ENCODE peak calls at places on chromosome 2, in seven cellular contexts. O is A549, K is neuronal stem cell, X is hepatocyte, S is thyroid gland, L is heart right ventricle, U is GM23248. R is an unnamed sample.

GRCh38 chr2:72694715-72695496 is 130.9 kb downstream of the EXOC6B start:
- DNase-seq in S (peak; percentile 42), O (no peak), L (peak; percentile 65), K (no peak), U (peak; percentile 29), X (peak; percentile 64), R (no peak)

GRCh38 chr2:152513681-152514080 is 178.7 kb downstream of the FMNL2 start:
- DNase-seq in U (peak; percentile 75), O (peak; percentile 29), K (no peak), S (peak; percentile 48), L (no peak), X (no peak), R (no peak)

GRCh38 chr2:138059967-138060635 is 95.8 kb downstream of the HNMT start:
- DNase-seq in X (no peak), S (no peak), U (peak; percentile 69), O (peak; percentile 7), K (no peak), L (peak; percentile 73), R (peak; percentile 94)

GRCh38 chr2:49044680-49045079 is 109.6 kb downstream of the FSHR start:
- DNase-seq in L (no peak), K (peak; percentile 32), O (no peak), U (no peak), X (peak; percentile 30), S (no peak), R (no peak)

GRCh38 chr2:24492283-24493272 is 1.5 kb downstream of the NCOA1 start:
- DNase-seq in O (no peak), X (peak; percentile 33), U (peak; percentile 45), L (no peak), S (no peak), K (peak; percentile 20), R (no peak)

GRCh38 chr2:134694411-134694810 is 24.4 kb downstream of the TMEM163 start:
- DNase-seq in S (no peak), O (no peak), U (no peak), L (no peak), X (no peak), K (no peak), R (no peak)

GRCh38 chr2:109481599-109481998 is 132.2 kb downstream of the SEPTIN10 start:
- DNase-seq in U (no peak), S (no peak), X (no peak), O (no peak), L (no peak), K (no peak), R (no peak)

GRCh38 chr2:71714601-71715240 is 261.4 kb downstream of the DYSF start:
- DNase-seq in X (no peak), S (no peak), O (no peak), L (no peak), K (no peak), U (no peak), R (no peak)

GRCh38 chr2:164911832-164912231 is 43.5 kb downstream of the SLC38A11 start:
- DNase-seq in L (no peak), O (no peak), S (no peak), U (no peak), X (no peak), K (no peak), R (no peak)

GRCh38 chr2:49224426-49225010 is 70.2 kb upstream of the FSHR start:
- DNase-seq in U (no peak), O (no peak), S (no peak), X (no peak), K (no peak), L (peak; percentile 32), R (no peak)

GRCh38 chr2:233353769-233354499 is at the start of gene DGKD:
- DNase-seq in L (peak; percentile 75), K (peak; percentile 72), O (peak; percentile 45), X (peak; percentile 86), U (peak; percentile 77), S (peak; percentile 60), R (no peak)

GRCh38 chr2:368386-368785 is 80.5 kb upstream of the ALKAL2 start:
- DNase-seq in S (no peak), O (no peak), K (no peak), U (no peak), X (no peak), L (no peak), R (no peak)

GRCh38 chr2:42957109-42958035 is 165.0 kb upstream of the HAAO start:
- DNase-seq in K (no peak), S (no peak), X (peak; percentile 58), U (no peak), L (no peak), O (no peak), R (no peak)

GRCh38 chr2:61855178-61855523 is 1.3 kb upstream of the FAM161A start:
- DNase-seq in O (no peak), K (no peak), L (no peak), X (peak; percentile 48), S (peak; percentile 37), U (no peak), R (no peak)

GRCh38 chr2:186949716-186950256 is 100.8 kb upstream of the ZSWIM2 start:
- DNase-seq in L (no peak), O (no peak), S (no peak), U (no peak), X (no peak), K (no peak), R (no peak)

GRCh38 chr2:200618590-200619021 is 32.8 kb downstream of the AOX1 start:
- DNase-seq in X (peak; percentile 16), S (no peak), K (no peak), O (no peak), L (no peak), U (peak; percentile 61), R (no peak)

GRCh38 chr2:55049794-55050132 is 488 bp downstream of the RTN4 start:
- DNase-seq in X (no peak), L (no peak), U (peak; percentile 49), S (no peak), K (no peak), O (no peak), R (no peak)

GRCh38 chr2:158936978-158937377 is 31.5 kb upstream of the TANC1 start:
- DNase-seq in O (no peak), K (no peak), U (peak; percentile 87), S (peak; percentile 35), L (no peak), X (peak; percentile 42), R (peak; percentile 27)

GRCh38 chr2:42770288-42771131 is 6.6 kb upstream of the OXER1 start:
- DNase-seq in U (peak; percentile 51), S (peak; percentile 35), L (no peak), K (peak; percentile 45), X (peak; percentile 45), O (peak; percentile 81), R (no peak)

GRCh38 chr2:105261061-105261460 is 19.5 kb downstream of the GPR45 start:
- DNase-seq in S (no peak), O (no peak), K (no peak), L (no peak), X (peak; percentile 69), U (peak; percentile 96), R (peak; percentile 53)

GRCh38 chr2:30358351-30358750 is 88.7 kb upstream of the LCLAT1 start:
- DNase-seq in S (peak; percentile 48), K (no peak), O (no peak), L (no peak), U (no peak), X (no peak), R (no peak)

GRCh38 chr2:98617149-98617548 is 8.8 kb downstream of the UNC50 start:
- DNase-seq in L (no peak), X (no peak), O (no peak), U (no peak), S (no peak), K (no peak), R (no peak)

GRCh38 chr2:27857417-27858172 is 32.6 kb downstream of the RBKS start:
- DNase-seq in X (no peak), S (no peak), U (peak; percentile 95), L (no peak), O (no peak), K (no peak), R (peak; percentile 51)

GRCh38 chr2:54240515-54241219 is 15.4 kb downstream of the TSPYL6 start:
- DNase-seq in X (no peak), L (no peak), S (peak; percentile 27), U (peak; percentile 92), O (no peak), K (no peak), R (no peak)

GRCh38 chr2:186575302-186575701 is 14.6 kb upstream of the ITGAV start:
- DNase-seq in S (peak; percentile 55), K (no peak), L (no peak), U (peak; percentile 99), X (peak; percentile 92), O (peak; percentile 76), R (peak; percentile 94)

GRCh38 chr2:49351531-49351930 is 197.2 kb upstream of the FSHR start:
- DNase-seq in O (no peak), K (no peak), X (no peak), U (no peak), L (no peak), S (no peak), R (no peak)

GRCh38 chr2:119696494-119697030 is 17.6 kb downstream of the TMEM177 start:
- DNase-seq in S (no peak), K (no peak), X (no peak), L (no peak), U (no peak), O (no peak), R (no peak)

DNA sequence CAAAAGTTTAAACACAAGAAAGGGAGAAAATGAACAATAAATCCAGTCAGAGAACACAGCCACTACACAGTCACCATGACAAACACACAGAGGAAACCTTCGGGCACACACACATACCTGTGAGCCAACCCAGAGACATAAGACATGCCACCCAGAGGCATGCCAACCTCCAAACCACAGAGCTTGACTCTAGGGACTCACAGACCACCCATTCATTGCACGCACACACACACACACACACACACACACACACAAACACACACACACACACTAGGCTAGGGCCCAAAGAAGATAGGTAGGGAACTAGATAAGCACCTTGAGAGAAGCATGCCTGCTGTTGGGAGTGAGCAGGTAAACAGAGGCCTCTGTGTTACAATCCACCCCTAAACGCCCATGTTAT is 9.1 kb downstream of the SIX3 start:
- DNase-seq in S (no peak), L (no peak), O (no peak), K (no peak), X (no peak), U (no peak), R (no peak)
- H3K27ac ChIP-seq in S (no peak overlapping the region), L (no peak overlapping the region), O (no peak overlapping the region), K (peak overlapping the region; percentile 62), X (no peak overlapping the region), U (no peak overlapping the region), R (no peak overlapping the region)

DNA sequence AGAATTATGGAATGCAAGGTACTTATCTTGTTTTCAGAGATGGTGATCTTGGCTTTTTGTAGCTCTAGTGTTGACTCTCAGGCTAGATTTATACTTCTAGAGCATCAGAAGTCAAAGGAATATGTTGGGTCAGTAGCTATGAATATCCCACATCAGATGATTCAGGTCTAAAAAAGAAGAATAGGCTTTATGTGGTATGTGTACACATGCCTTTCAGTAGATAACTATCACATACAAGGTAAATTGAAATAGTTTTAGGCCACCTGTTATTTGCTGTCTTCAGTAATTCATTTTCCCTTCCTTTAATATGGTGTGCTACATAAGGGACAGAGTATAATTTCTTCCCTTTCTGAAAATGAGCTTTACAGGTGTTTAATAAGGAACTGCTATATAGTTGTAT is 142.4 kb downstream of the AGPS start:
- DNase-seq in O (no peak), S (no peak), L (no peak), X (no peak), K (no peak), U (no peak), R (no peak)
- H3K27ac ChIP-seq in O (no peak overlapping the region), S (no peak overlapping the region), L (no peak overlapping the region), X (no peak overlapping the region), K (no peak overlapping the region), U (no peak overlapping the region), R (no peak overlapping the region)

GRCh38 chr2:85920810-85921545 is 32.2 kb upstream of the ST3GAL5 start:
- DNase-seq in K (no peak), L (peak; percentile 29), U (peak; percentile 73), X (peak; percentile 28), O (peak; percentile 43), S (no peak), R (no peak)
- H3K27ac ChIP-seq in K (no peak overlapping the region), L (no peak overlapping the region), U (no peak overlapping the region), X (peak overlapping the region; percentile 74), O (peak overlapping the region; percentile 76), S (peak overlapping the region; percentile 54), R (no peak overlapping the region)

GRCh38 chr2:78925258-78925657 is 100.2 kb upstream of the REG3G start:
- DNase-seq in S (no peak), L (no peak), X (no peak), O (no peak), K (no peak), U (no peak), R (no peak)
- H3K27ac ChIP-seq in S (no peak overlapping the region), L (no peak overlapping the region), X (no peak overlapping the region), O (no peak overlapping the region), K (no peak overlapping the region), U (no peak overlapping the region), R (no peak overlapping the region)

R was measured in epithelial cell of prostate.